ENCODE peak calls at places on chromosome 15, in eight cellular contexts. One of them, this sample, is unnamed.

GRCh38 chr15:86213420-86213819 is 133.7 kb downstream of the AGBL1 start:
- DNase-seq in HT-29: no peak
- DNase-seq in GM12891: no peak
- DNase-seq in NT2/D1: no peak
- DNase-seq in EL: no peak
- DNase-seq in dermis microvascular lymphatic vessel endothelial cell: no peak
- DNase-seq in uterus: no peak
- DNase-seq in COR-L47: no peak
- DNase-seq in this sample: no peak

GRCh38 chr15:71747128-71748083 is 62.9 kb upstream of the NR2E3 start:
- DNase-seq in GM12891: no peak
- DNase-seq in dermis microvascular lymphatic vessel endothelial cell: peak
- DNase-seq in uterus: no peak
- DNase-seq in EL: peak
- DNase-seq in NT2/D1: no peak
- DNase-seq in HT-29: peak
- DNase-seq in COR-L47: no peak
- DNase-seq in this sample: no peak

GRCh38 chr15:90659481-90659880 is 57.7 kb upstream of the BLM start:
- DNase-seq in HT-29: no peak
- DNase-seq in COR-L47: no peak
- DNase-seq in GM12891: no peak
- DNase-seq in EL: no peak
- DNase-seq in NT2/D1: no peak
- DNase-seq in uterus: no peak
- DNase-seq in dermis microvascular lymphatic vessel endothelial cell: no peak
- DNase-seq in this sample: no peak

GRCh38 chr15:40161693-40162401 is 978 bp downstream of the BUB1B start:
- DNase-seq in NT2/D1: no peak
- DNase-seq in dermis microvascular lymphatic vessel endothelial cell: no peak
- DNase-seq in EL: no peak
- DNase-seq in COR-L47: no peak
- DNase-seq in HT-29: peak
- DNase-seq in GM12891: no peak
- DNase-seq in uterus: no peak
- DNase-seq in this sample: no peak

GRCh38 chr15:38050529-38050928 is 116.1 kb downstream of the TMCO5A start:
- DNase-seq in GM12891: no peak
- DNase-seq in uterus: no peak
- DNase-seq in NT2/D1: no peak
- DNase-seq in HT-29: peak
- DNase-seq in dermis microvascular lymphatic vessel endothelial cell: peak
- DNase-seq in EL: peak
- DNase-seq in COR-L47: no peak
- DNase-seq in this sample: no peak

GRCh38 chr15:31268108-31268501 is 58.5 kb upstream of the KLF13 start:
- DNase-seq in uterus: no peak
- DNase-seq in dermis microvascular lymphatic vessel endothelial cell: no peak
- DNase-seq in HT-29: no peak
- DNase-seq in EL: no peak
- DNase-seq in GM12891: no peak
- DNase-seq in NT2/D1: no peak
- DNase-seq in COR-L47: no peak
- DNase-seq in this sample: peak

GRCh38 chr15:65576669-65577068 is 34.3 kb downstream of the INTS14 start:
- DNase-seq in GM12891: no peak
- DNase-seq in dermis microvascular lymphatic vessel endothelial cell: peak
- DNase-seq in EL: peak
- DNase-seq in HT-29: no peak
- DNase-seq in uterus: no peak
- DNase-seq in COR-L47: no peak
- DNase-seq in NT2/D1: no peak
- DNase-seq in this sample: no peak

GRCh38 chr15:89857673-89858072 is 36.1 kb downstream of the AP3S2 start:
- DNase-seq in GM12891: no peak
- DNase-seq in dermis microvascular lymphatic vessel endothelial cell: no peak
- DNase-seq in HT-29: peak
- DNase-seq in uterus: no peak
- DNase-seq in NT2/D1: no peak
- DNase-seq in COR-L47: no peak
- DNase-seq in EL: no peak
- DNase-seq in this sample: no peak

GRCh38 chr15:76898102-76898501 is 7.0 kb downstream of the SCAPER start:
- DNase-seq in uterus: no peak
- DNase-seq in NT2/D1: no peak
- DNase-seq in GM12891: no peak
- DNase-seq in EL: no peak
- DNase-seq in HT-29: peak
- DNase-seq in COR-L47: no peak
- DNase-seq in dermis microvascular lymphatic vessel endothelial cell: no peak
- DNase-seq in this sample: no peak

GRCh38 chr15:73264881-73265280 is 103.9 kb downstream of the HCN4 start:
- DNase-seq in COR-L47: no peak
- DNase-seq in EL: no peak
- DNase-seq in dermis microvascular lymphatic vessel endothelial cell: no peak
- DNase-seq in uterus: no peak
- DNase-seq in HT-29: no peak
- DNase-seq in NT2/D1: no peak
- DNase-seq in GM12891: no peak
- DNase-seq in this sample: no peak

GRCh38 chr15:40739042-40739441 is 16.0 kb downstream of the RMDN3 start:
- DNase-seq in GM12891: no peak
- DNase-seq in dermis microvascular lymphatic vessel endothelial cell: no peak
- DNase-seq in EL: no peak
- DNase-seq in uterus: no peak
- DNase-seq in COR-L47: no peak
- DNase-seq in HT-29: no peak
- DNase-seq in NT2/D1: peak
- DNase-seq in this sample: no peak

GRCh38 chr15:51547656-51548055 is 74.9 kb downstream of the DMXL2 start:
- DNase-seq in GM12891: no peak
- DNase-seq in dermis microvascular lymphatic vessel endothelial cell: no peak
- DNase-seq in HT-29: no peak
- DNase-seq in NT2/D1: no peak
- DNase-seq in EL: no peak
- DNase-seq in uterus: no peak
- DNase-seq in COR-L47: no peak
- DNase-seq in this sample: no peak

This sample was measured in lower lobe of right lung.